ENCODE peak calls at places on chromosome 5, in eight cellular contexts. One of them, this sample, is unnamed. For H3K36me3, the result is how much of the 10 kb centered on the place peaks cover.

GRCh38 chr5:132369471-132370240 is at the start of gene SLC22A5:
- DNase-seq in GM23248: peak
- DNase-seq in transverse colon: peak
- DNase-seq in heart left ventricle: peak
- DNase-seq in tibial artery: peak
- DNase-seq in neural progenitor cell: peak
- DNase-seq in colonic mucosa: peak
- DNase-seq in HAP-1: peak
- DNase-seq in this sample: peak

GRCh38 chr5:40904205-40904993 is 4.9 kb upstream of the C7 start:
- DNase-seq in GM23248: peak
- DNase-seq in transverse colon: peak
- DNase-seq in heart left ventricle: peak
- DNase-seq in tibial artery: peak
- DNase-seq in neural progenitor cell: peak
- DNase-seq in colonic mucosa: peak
- DNase-seq in HAP-1: peak
- DNase-seq in this sample: peak

GRCh38 chr5:1221721-1222120 is 3.5 kb upstream of the SLC6A18 start:
- DNase-seq in GM23248: no peak
- DNase-seq in transverse colon: no peak
- DNase-seq in heart left ventricle: no peak
- DNase-seq in tibial artery: no peak
- DNase-seq in neural progenitor cell: no peak
- DNase-seq in colonic mucosa: no peak
- DNase-seq in HAP-1: no peak
- DNase-seq in this sample: no peak

GRCh38 chr5:5678909-5679308 is 256.4 kb downstream of the ICE1 start:
- DNase-seq in GM23248: no peak
- DNase-seq in transverse colon: no peak
- DNase-seq in heart left ventricle: peak
- DNase-seq in tibial artery: peak
- DNase-seq in neural progenitor cell: no peak
- DNase-seq in colonic mucosa: no peak
- DNase-seq in HAP-1: no peak
- DNase-seq in this sample: no peak

GRCh38 chr5:80194470-80194869 is 61.4 kb downstream of the SERINC5 start:
- DNase-seq in GM23248: no peak
- DNase-seq in transverse colon: no peak
- DNase-seq in heart left ventricle: no peak
- DNase-seq in tibial artery: no peak
- DNase-seq in neural progenitor cell: no peak
- DNase-seq in colonic mucosa: no peak
- DNase-seq in HAP-1: no peak
- DNase-seq in this sample: no peak

GRCh38 chr5:116455061-116455460 is 119.6 kb downstream of the SEMA6A start:
- DNase-seq in GM23248: peak
- DNase-seq in transverse colon: no peak
- DNase-seq in heart left ventricle: no peak
- DNase-seq in tibial artery: no peak
- DNase-seq in neural progenitor cell: no peak
- DNase-seq in colonic mucosa: no peak
- DNase-seq in HAP-1: no peak
- DNase-seq in this sample: no peak

GRCh38 chr5:157106668-157107461 is 2.0 kb downstream of the HAVCR2 start:
- DNase-seq in GM23248: peak
- DNase-seq in transverse colon: no peak
- DNase-seq in heart left ventricle: peak
- DNase-seq in tibial artery: no peak
- DNase-seq in neural progenitor cell: no peak
- DNase-seq in colonic mucosa: no peak
- DNase-seq in HAP-1: no peak
- DNase-seq in this sample: no peak

GRCh38 chr5:135116146-135116545 is 82.1 kb upstream of the PITX1 start:
- DNase-seq in GM23248: no peak
- DNase-seq in transverse colon: no peak
- DNase-seq in heart left ventricle: peak
- DNase-seq in tibial artery: peak
- DNase-seq in neural progenitor cell: no peak
- DNase-seq in colonic mucosa: no peak
- DNase-seq in HAP-1: no peak
- DNase-seq in this sample: no peak

GRCh38 chr5:98774192-98775046 is 956 bp downstream of the RGMB start:
- DNase-seq in GM23248: peak
- DNase-seq in transverse colon: peak
- DNase-seq in heart left ventricle: peak
- DNase-seq in tibial artery: peak
- DNase-seq in neural progenitor cell: peak
- DNase-seq in colonic mucosa: peak
- DNase-seq in HAP-1: peak
- DNase-seq in this sample: peak

GRCh38 chr5:79962580-79963222 is 28.4 kb downstream of the MTX3 start:
- DNase-seq in GM23248: peak
- DNase-seq in transverse colon: no peak
- DNase-seq in heart left ventricle: no peak
- DNase-seq in tibial artery: no peak
- DNase-seq in neural progenitor cell: peak
- DNase-seq in colonic mucosa: no peak
- DNase-seq in HAP-1: peak
- DNase-seq in this sample: no peak

GRCh38 chr5:111447822-111448221 is 64.5 kb downstream of the STARD4 start:
- DNase-seq in GM23248: no peak
- DNase-seq in transverse colon: no peak
- DNase-seq in heart left ventricle: no peak
- DNase-seq in tibial artery: no peak
- DNase-seq in neural progenitor cell: peak
- DNase-seq in colonic mucosa: no peak
- DNase-seq in HAP-1: no peak
- DNase-seq in this sample: no peak

GRCh38 chr5:8020861-8021514 is 152.0 kb downstream of the MTRR start:
- DNase-seq in GM23248: no peak
- DNase-seq in transverse colon: no peak
- DNase-seq in heart left ventricle: no peak
- DNase-seq in tibial artery: no peak
- DNase-seq in neural progenitor cell: no peak
- DNase-seq in colonic mucosa: no peak
- DNase-seq in HAP-1: no peak
- DNase-seq in this sample: no peak

GRCh38 chr5:2989517-2989916 is 238.0 kb upstream of the IRX2 start:
- DNase-seq in GM23248: no peak
- DNase-seq in transverse colon: no peak
- DNase-seq in heart left ventricle: no peak
- DNase-seq in tibial artery: no peak
- DNase-seq in neural progenitor cell: no peak
- DNase-seq in colonic mucosa: no peak
- DNase-seq in HAP-1: peak
- DNase-seq in this sample: no peak

GRCh38 chr5:40428129-40428528 is 251.6 kb upstream of the PTGER4 start:
- DNase-seq in GM23248: peak
- DNase-seq in transverse colon: no peak
- DNase-seq in heart left ventricle: peak
- DNase-seq in tibial artery: no peak
- DNase-seq in neural progenitor cell: no peak
- DNase-seq in colonic mucosa: no peak
- DNase-seq in HAP-1: no peak
- DNase-seq in this sample: no peak

GRCh38 chr5:1285883-1286291 is 9.0 kb downstream of the TERT start:
- DNase-seq in GM23248: no peak
- DNase-seq in transverse colon: no peak
- DNase-seq in heart left ventricle: no peak
- DNase-seq in tibial artery: peak
- DNase-seq in neural progenitor cell: no peak
- DNase-seq in colonic mucosa: peak
- DNase-seq in HAP-1: no peak
- DNase-seq in this sample: no peak

GRCh38 chr5:15002791-15003190 is 131.2 kb upstream of the ANKH start:
- DNase-seq in GM23248: peak
- DNase-seq in transverse colon: no peak
- DNase-seq in heart left ventricle: no peak
- DNase-seq in tibial artery: no peak
- DNase-seq in neural progenitor cell: no peak
- DNase-seq in colonic mucosa: no peak
- DNase-seq in HAP-1: no peak
- DNase-seq in this sample: no peak

GRCh38 chr5:124843596-124843899 is 97.1 kb upstream of the ZNF608 start:
- DNase-seq in GM23248: no peak
- DNase-seq in transverse colon: no peak
- DNase-seq in heart left ventricle: no peak
- DNase-seq in tibial artery: no peak
- DNase-seq in neural progenitor cell: no peak
- DNase-seq in colonic mucosa: no peak
- DNase-seq in HAP-1: no peak
- DNase-seq in this sample: no peak

GRCh38 chr5:38780950-38781349 is 64.9 kb upstream of the OSMR start:
- DNase-seq in GM23248: peak
- DNase-seq in transverse colon: peak
- DNase-seq in heart left ventricle: peak
- DNase-seq in tibial artery: peak
- DNase-seq in neural progenitor cell: no peak
- DNase-seq in colonic mucosa: peak
- DNase-seq in HAP-1: no peak
- DNase-seq in this sample: peak

GRCh38 chr5:66144799-66145390 is 795 bp downstream of the SREK1 start:
- DNase-seq in GM23248: peak
- DNase-seq in transverse colon: no peak
- DNase-seq in heart left ventricle: no peak
- DNase-seq in tibial artery: no peak
- DNase-seq in neural progenitor cell: no peak
- DNase-seq in colonic mucosa: no peak
- DNase-seq in HAP-1: no peak
- DNase-seq in this sample: no peak

GRCh38 chr5:138508958-138509357 is 34.1 kb downstream of the ETF1 start:
- DNase-seq in GM23248: peak
- DNase-seq in transverse colon: no peak
- DNase-seq in heart left ventricle: no peak
- DNase-seq in tibial artery: no peak
- DNase-seq in neural progenitor cell: peak
- DNase-seq in colonic mucosa: no peak
- DNase-seq in HAP-1: no peak
- DNase-seq in this sample: no peak
- H3K36me3 ChIP-seq in GM23248: half or more
- H3K36me3 ChIP-seq in transverse colon: half or more
- H3K36me3 ChIP-seq in heart left ventricle: under half
- H3K36me3 ChIP-seq in tibial artery: half or more
- H3K36me3 ChIP-seq in neural progenitor cell: under half
- H3K36me3 ChIP-seq in colonic mucosa: under half
- H3K36me3 ChIP-seq in HAP-1: half or more
- H3K36me3 ChIP-seq in this sample: under half

GRCh38 chr5:150122536-150123481 is 32.8 kb downstream of the PDGFRB start:
- DNase-seq in GM23248: no peak
- DNase-seq in transverse colon: no peak
- DNase-seq in heart left ventricle: peak
- DNase-seq in tibial artery: peak
- DNase-seq in neural progenitor cell: no peak
- DNase-seq in colonic mucosa: no peak
- DNase-seq in HAP-1: no peak
- DNase-seq in this sample: no peak

GRCh38 chr5:150124596-150124995 is 31.0 kb downstream of the PDGFRB start:
- DNase-seq in GM23248: no peak
- DNase-seq in transverse colon: no peak
- DNase-seq in heart left ventricle: no peak
- DNase-seq in tibial artery: no peak
- DNase-seq in neural progenitor cell: no peak
- DNase-seq in colonic mucosa: no peak
- DNase-seq in HAP-1: no peak
- DNase-seq in this sample: no peak

GRCh38 chr5:150122158-150122510 is 33.5 kb downstream of the PDGFRB start:
- DNase-seq in GM23248: peak
- DNase-seq in transverse colon: peak
- DNase-seq in heart left ventricle: peak
- DNase-seq in tibial artery: peak
- DNase-seq in neural progenitor cell: peak
- DNase-seq in colonic mucosa: peak
- DNase-seq in HAP-1: no peak
- DNase-seq in this sample: no peak

GRCh38 chr5:150125334-150125733 is 30.3 kb downstream of the PDGFRB start:
- DNase-seq in GM23248: no peak
- DNase-seq in transverse colon: no peak
- DNase-seq in heart left ventricle: no peak
- DNase-seq in tibial artery: no peak
- DNase-seq in neural progenitor cell: no peak
- DNase-seq in colonic mucosa: no peak
- DNase-seq in HAP-1: no peak
- DNase-seq in this sample: no peak

GRCh38 chr5:150124111-150124557 is 31.5 kb downstream of the PDGFRB start:
- DNase-seq in GM23248: no peak
- DNase-seq in transverse colon: no peak
- DNase-seq in heart left ventricle: peak
- DNase-seq in tibial artery: peak
- DNase-seq in neural progenitor cell: no peak
- DNase-seq in colonic mucosa: no peak
- DNase-seq in HAP-1: no peak
- DNase-seq in this sample: peak
- H3K36me3 ChIP-seq in GM23248: half or more
- H3K36me3 ChIP-seq in transverse colon: under half
- H3K36me3 ChIP-seq in heart left ventricle: under half
- H3K36me3 ChIP-seq in tibial artery: half or more
- H3K36me3 ChIP-seq in neural progenitor cell: under half
- H3K36me3 ChIP-seq in colonic mucosa: under half
- H3K36me3 ChIP-seq in HAP-1: under half
- H3K36me3 ChIP-seq in this sample: under half

DNA sequence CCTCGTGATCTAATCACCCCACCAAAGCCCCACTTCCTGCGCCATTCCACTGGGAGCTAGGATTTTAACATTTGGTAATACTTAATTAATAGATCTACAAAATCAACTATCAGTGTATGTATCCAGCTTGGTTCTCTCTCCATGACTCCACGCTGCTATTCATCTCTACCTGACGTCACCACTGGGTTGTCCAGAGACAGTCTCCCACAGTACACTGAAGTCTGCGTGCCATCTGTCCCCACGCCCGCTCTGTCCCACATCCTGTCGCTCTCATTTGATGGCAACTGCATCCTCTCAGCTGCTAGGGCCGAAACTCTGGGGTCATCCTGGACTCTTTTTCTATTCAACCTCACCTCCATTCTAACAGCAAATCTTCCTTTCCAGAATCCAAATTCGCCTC is 53.2 kb downstream of the ANKRD33B start:
- DNase-seq in GM23248: no peak
- DNase-seq in transverse colon: no peak
- DNase-seq in heart left ventricle: no peak
- DNase-seq in tibial artery: no peak
- DNase-seq in neural progenitor cell: no peak
- DNase-seq in colonic mucosa: no peak
- DNase-seq in HAP-1: no peak
- DNase-seq in this sample: no peak
- H3K36me3 ChIP-seq in GM23248: under half
- H3K36me3 ChIP-seq in transverse colon: under half
- H3K36me3 ChIP-seq in heart left ventricle: under half
- H3K36me3 ChIP-seq in tibial artery: under half
- H3K36me3 ChIP-seq in neural progenitor cell: under half
- H3K36me3 ChIP-seq in colonic mucosa: under half
- H3K36me3 ChIP-seq in HAP-1: under half
- H3K36me3 ChIP-seq in this sample: under half

DNA sequence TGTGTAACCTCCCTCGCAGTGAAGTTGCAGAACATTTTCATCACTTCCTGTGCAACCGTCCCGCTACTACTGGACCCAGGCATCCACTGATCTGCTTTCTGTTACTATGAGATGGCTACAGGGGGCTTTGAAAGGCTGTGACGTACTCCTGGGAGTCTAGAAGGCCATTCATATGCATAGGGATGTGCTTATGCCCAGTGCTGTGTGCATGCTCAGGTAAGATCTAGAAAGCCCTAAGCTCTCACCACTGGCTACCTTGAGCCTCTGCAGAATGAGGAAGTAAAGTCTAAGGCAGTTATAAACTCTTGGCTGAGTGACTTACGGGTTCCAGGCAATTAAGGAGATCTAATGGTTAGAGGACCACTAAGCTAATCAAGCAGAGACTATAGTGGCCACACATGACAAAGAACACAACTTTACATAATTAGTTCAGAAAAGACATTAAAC is 11.8 kb downstream of the HNRNPAB start:
- DNase-seq in GM23248: no peak
- DNase-seq in transverse colon: peak
- DNase-seq in heart left ventricle: no peak
- DNase-seq in tibial artery: no peak
- DNase-seq in neural progenitor cell: no peak
- DNase-seq in colonic mucosa: no peak
- DNase-seq in HAP-1: no peak
- DNase-seq in this sample: no peak
- H3K36me3 ChIP-seq in GM23248: under half
- H3K36me3 ChIP-seq in transverse colon: under half
- H3K36me3 ChIP-seq in heart left ventricle: under half
- H3K36me3 ChIP-seq in tibial artery: half or more
- H3K36me3 ChIP-seq in neural progenitor cell: under half
- H3K36me3 ChIP-seq in colonic mucosa: under half
- H3K36me3 ChIP-seq in HAP-1: half or more
- H3K36me3 ChIP-seq in this sample: under half

This sample was measured in ovary.